ENCODE peak calls at places on chromosomes 1 and 21, in four cellular contexts. B, T, L and Z are unnamed samples.

GRCh38 chr1:3890389-3891328 is 9.4 kb downstream of the C1orf174 start:
- DNase-seq in B (no peak), T (no peak), L (no peak), Z (no peak)

GRCh38 chr1:3562712-3563111 is 48.6 kb downstream of the MEGF6 start:
- DNase-seq in T (no peak), L (no peak), B (no peak), Z (no peak)

GRCh38 chr1:59972216-59972924 is 45.8 kb upstream of the CYP2J2 start:
- DNase-seq in B (peak; percentile 79), L (no peak), T (no peak), Z (no peak)

GRCh38 chr1:180811886-180812285 is 100.8 kb upstream of the KIAA1614 start:
- DNase-seq in L (no peak), T (no peak), B (no peak), Z (no peak)

GRCh38 chr21:36291509-36291908 is 28.5 kb upstream of the MORC3 start:
- DNase-seq in T (no peak), L (no peak), B (no peak), Z (no peak)

GRCh38 chr1:70768211-70768610 is 279.4 kb downstream of the PTGER3 start:
- DNase-seq in L (no peak), T (no peak), B (peak; percentile 36), Z (no peak)

GRCh38 chr1:183077107-183077506 is 53.9 kb downstream of the LAMC1 start:
- DNase-seq in L (no peak), T (no peak), B (no peak), Z (peak; percentile 31)

GRCh38 chr1:46630719-46631118 is 14.1 kb upstream of the MOB3C start:
- DNase-seq in L (no peak), B (no peak), T (no peak), Z (no peak)

GRCh38 chr1:8378202-8378601 is 60.3 kb downstream of the SLC45A1 start:
- DNase-seq in B (peak; percentile 27), L (peak; percentile 41), T (no peak), Z (peak; percentile 67)

GRCh38 chr1:39391741-39392679 is 99.4 kb upstream of the BMP8A start:
- DNase-seq in L (peak; percentile 52), T (peak; percentile 55), B (peak; percentile 81), Z (peak; percentile 92)

GRCh38 chr1:192600264-192600663 is 24.7 kb downstream of the RGS1 start:
- DNase-seq in B (no peak), T (no peak), L (no peak), Z (no peak)

GRCh38 chr1:93569479-93569878 is 112.2 kb downstream of the BCAR3 start:
- DNase-seq in T (no peak), B (no peak), L (no peak), Z (no peak)

GRCh38 chr1:106615473-106615872 is 441.0 kb upstream of the PRMT6 start:
- DNase-seq in L (no peak), T (no peak), B (no peak), Z (no peak)

GRCh38 chr1:951364-951763 is 7.7 kb downstream of the NOC2L start:
- DNase-seq in T (no peak), L (no peak), B (peak; percentile 19), Z (peak; percentile 35)

GRCh38 chr1:42198251-42198650 is 33.7 kb upstream of the GUCA2A start:
- DNase-seq in B (no peak), T (no peak), L (no peak), Z (no peak)

GRCh38 chr1:75548721-75549480 is 62.0 kb downstream of the SLC44A5 start:
- DNase-seq in L (no peak), B (no peak), T (no peak), Z (peak; percentile 75)

GRCh38 chr1:64121766-64122385 is 81.5 kb upstream of the UBE2U start:
- DNase-seq in L (no peak), T (no peak), B (peak; percentile 20), Z (no peak)

GRCh38 chr1:100423832-100424337 is 71.6 kb downstream of the CDC14A start:
- DNase-seq in L (no peak), T (no peak), B (no peak), Z (no peak)

GRCh38 chr1:97806996-97807395 is 113.8 kb downstream of the DPYD start:
- DNase-seq in L (no peak), B (peak; percentile 61), T (no peak), Z (no peak)

GRCh38 chr1:51088474-51088873 is 13.6 kb upstream of the C1orf185 start:
- DNase-seq in L (no peak), B (peak; percentile 24), T (no peak), Z (peak; percentile 22)

GRCh38 chr1:12636098-12636950 is 7.6 kb upstream of the AADACL4 start:
- DNase-seq in L (no peak), T (peak; percentile 76), B (peak; percentile 91), Z (peak; percentile 85)

GRCh38 chr1:100607628-100608240 is 69.8 kb downstream of the GPR88 start:
- DNase-seq in B (peak; percentile 71), L (peak; percentile 33), T (no peak), Z (no peak)

GRCh38 chr1:214514819-214515383 is 36.5 kb downstream of the PTPN14 start:
- DNase-seq in B (no peak), T (no peak), L (no peak), Z (no peak)

DNA sequence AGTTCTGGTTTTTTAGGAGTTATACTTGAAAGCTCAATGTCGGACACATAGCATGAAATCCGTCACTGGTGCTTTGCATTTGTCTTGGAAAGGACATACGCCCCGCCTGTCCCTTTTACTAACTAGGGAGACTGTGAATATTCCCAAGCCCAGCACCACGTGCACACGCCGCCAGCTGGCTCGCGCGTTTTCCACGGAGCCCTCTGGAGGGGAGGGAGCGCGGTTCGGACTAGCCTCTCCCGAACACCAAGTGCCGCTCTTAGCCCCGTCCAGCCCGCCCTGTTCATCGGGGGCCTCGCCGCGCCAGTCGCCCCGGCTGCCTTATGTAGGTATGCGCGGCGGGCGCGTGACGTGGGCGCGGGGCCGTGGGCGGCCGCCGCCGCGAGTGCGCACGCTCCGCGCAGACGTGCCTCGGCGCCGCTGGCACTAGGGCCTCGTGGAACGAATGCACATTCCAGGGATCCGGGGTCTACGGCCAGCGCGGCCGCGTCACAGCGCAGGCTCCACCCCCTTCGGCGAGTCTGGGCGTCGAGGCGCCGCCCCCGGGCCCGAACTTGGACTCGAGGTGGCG is 689 bp upstream of the IRF2BP2 start:
- DNase-seq in T (peak; percentile 97), L (peak; percentile 93), B (peak; percentile 96), Z (peak; percentile 97)
- H3K4me3 ChIP-seq in T (peak overlapping the region; percentile 48), L (peak overlapping the region; percentile 43), B (peak overlapping the region; percentile 72), Z (peak overlapping the region; percentile 65)

DNA sequence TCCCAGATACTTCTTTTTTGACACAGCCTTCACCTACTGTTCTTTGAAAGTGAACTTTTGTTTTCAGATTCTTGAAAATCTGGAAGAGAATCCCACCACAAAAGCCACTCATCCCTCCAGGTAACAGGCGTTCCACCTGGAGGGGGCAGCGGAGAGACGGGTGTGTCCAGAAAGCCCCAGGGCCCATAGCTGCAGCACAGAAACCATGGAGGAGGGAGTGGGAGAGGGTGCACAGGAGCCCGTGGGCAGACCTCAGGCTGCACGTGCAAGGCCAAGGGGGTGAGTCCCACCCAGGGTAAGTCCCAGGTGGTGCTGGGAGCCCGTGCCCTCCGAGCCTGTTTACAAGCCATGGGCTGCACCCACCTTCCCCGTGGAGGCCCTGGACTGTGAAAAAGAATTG is 86.5 kb downstream of the PSMG1 start:
- DNase-seq in L (no peak), T (no peak), B (no peak), Z (no peak)
- TF ChIP-seq CTCF in L (no peak), T (no peak), B (no peak), Z (no peak)

DNA sequence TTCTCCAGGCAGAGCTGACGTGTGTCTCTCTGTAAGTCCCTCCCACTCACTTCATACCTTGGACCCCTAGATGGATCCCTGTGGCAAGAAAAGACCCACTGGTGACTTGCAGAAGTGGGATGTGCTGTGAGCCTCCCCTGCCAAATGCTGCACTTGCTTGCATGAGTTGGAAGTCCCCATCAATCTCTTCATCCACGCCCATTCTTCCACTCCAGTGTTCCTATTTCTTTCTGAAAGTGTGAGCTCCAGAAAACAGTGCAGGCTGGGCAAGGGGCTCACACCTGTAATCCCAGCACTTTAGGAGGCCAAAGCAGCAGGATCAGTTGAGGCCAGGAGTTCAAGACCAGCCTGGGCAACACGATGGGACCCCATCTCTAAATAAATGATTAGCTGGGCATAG is 254.1 kb upstream of the IRF2BP2 start:
- DNase-seq in L (no peak), T (no peak), B (no peak), Z (no peak)
- H3K4me3 ChIP-seq in L (no peak overlapping the region), T (no peak overlapping the region), B (no peak overlapping the region), Z (no peak overlapping the region)

DNA sequence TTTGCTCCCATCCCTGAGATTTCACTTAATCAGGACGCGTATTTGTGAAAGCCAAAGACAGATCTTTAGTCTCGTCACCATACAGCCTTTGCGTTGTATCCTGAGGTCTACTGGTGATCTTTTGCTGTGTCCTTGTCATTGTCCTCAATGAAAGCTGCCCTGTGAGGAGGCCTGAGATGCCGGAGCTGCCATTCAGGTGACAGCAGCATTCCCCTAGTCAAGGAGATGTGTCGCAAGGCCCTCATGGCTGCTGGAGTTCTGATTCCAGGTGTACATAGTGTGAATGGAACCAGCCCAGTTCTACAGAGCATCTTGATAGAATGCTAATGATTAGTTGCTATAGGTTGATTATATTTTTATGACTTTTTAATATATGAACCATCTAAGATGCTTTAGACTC is 24.1 kb downstream of the TTF2 start:
- DNase-seq in T (no peak), L (no peak), B (no peak), Z (no peak)
- TF ChIP-seq CTCF in T (no peak), L (no peak), B (no peak), Z (no peak)